ENCODE peak calls at places on chromosomes 1 and 21, in five cellular contexts. One of them, this sample, is unnamed.

GRCh38 chr1:67687649-67688048 is 2.6 kb downstream of the GADD45A start:
- DNase-seq in A549: no peak
- DNase-seq in heart left ventricle: no peak
- DNase-seq in spleen: no peak
- DNase-seq in right lobe of liver: no peak
- DNase-seq in this sample: no peak

GRCh38 chr1:115337276-115337632 is 795 bp downstream of the NGF start:
- DNase-seq in A549: no peak
- DNase-seq in heart left ventricle: no peak
- DNase-seq in spleen: no peak
- DNase-seq in right lobe of liver: no peak
- DNase-seq in this sample: no peak

GRCh38 chr1:161986328-161986727 is 37.3 kb downstream of the OLFML2B start:
- DNase-seq in A549: no peak
- DNase-seq in heart left ventricle: peak; percentile 70
- DNase-seq in spleen: no peak
- DNase-seq in right lobe of liver: no peak
- DNase-seq in this sample: no peak

GRCh38 chr1:13628218-13628617 is 44.6 kb downstream of the PDPN start:
- DNase-seq in A549: no peak
- DNase-seq in heart left ventricle: no peak
- DNase-seq in spleen: no peak
- DNase-seq in right lobe of liver: no peak
- DNase-seq in this sample: no peak

GRCh38 chr1:44696789-44697188 is 22.3 kb downstream of the ARMH1 start:
- DNase-seq in A549: no peak
- DNase-seq in heart left ventricle: no peak
- DNase-seq in spleen: peak; percentile 84
- DNase-seq in right lobe of liver: no peak
- DNase-seq in this sample: no peak

GRCh38 chr1:46131727-46132528 is 501 bp downstream of the PIK3R3 start:
- DNase-seq in A549: peak; percentile 1
- DNase-seq in heart left ventricle: no peak
- DNase-seq in spleen: peak; percentile 77
- DNase-seq in right lobe of liver: peak; percentile 39
- DNase-seq in this sample: no peak

GRCh38 chr1:24089743-24090555 is 22.0 kb downstream of the MYOM3 start:
- DNase-seq in A549: no peak
- DNase-seq in heart left ventricle: peak; percentile 79
- DNase-seq in spleen: no peak
- DNase-seq in right lobe of liver: no peak
- DNase-seq in this sample: no peak

GRCh38 chr1:248791010-248791409 is 34.7 kb downstream of the SH3BP5L start:
- DNase-seq in A549: no peak
- DNase-seq in heart left ventricle: no peak
- DNase-seq in spleen: no peak
- DNase-seq in right lobe of liver: no peak
- DNase-seq in this sample: no peak

GRCh38 chr1:210792703-210793102 is 341.2 kb downstream of the KCNH1 start:
- DNase-seq in A549: peak; percentile 58
- DNase-seq in heart left ventricle: no peak
- DNase-seq in spleen: no peak
- DNase-seq in right lobe of liver: no peak
- DNase-seq in this sample: peak; percentile 63

GRCh38 chr1:25174730-25175612 is 57.3 kb downstream of the SYF2 start:
- DNase-seq in A549: no peak
- DNase-seq in heart left ventricle: no peak
- DNase-seq in spleen: no peak
- DNase-seq in right lobe of liver: no peak
- DNase-seq in this sample: no peak

GRCh38 chr1:207887542-207887941 is 23.4 kb downstream of the CD34 start:
- DNase-seq in A549: no peak
- DNase-seq in heart left ventricle: no peak
- DNase-seq in spleen: no peak
- DNase-seq in right lobe of liver: no peak
- DNase-seq in this sample: no peak

GRCh38 chr1:1778827-1779675 is 781 bp upstream of the NADK start:
- DNase-seq in A549: no peak
- DNase-seq in heart left ventricle: peak; percentile 91
- DNase-seq in spleen: peak; percentile 99
- DNase-seq in right lobe of liver: peak; percentile 95
- DNase-seq in this sample: no peak

GRCh38 chr1:181079920-181080319 is 8.6 kb upstream of the IER5 start:
- DNase-seq in A549: no peak
- DNase-seq in heart left ventricle: no peak
- DNase-seq in spleen: no peak
- DNase-seq in right lobe of liver: no peak
- DNase-seq in this sample: no peak

GRCh38 chr21:31254131-31254530 is 89.9 kb downstream of the TIAM1 start:
- DNase-seq in A549: no peak
- DNase-seq in heart left ventricle: no peak
- DNase-seq in spleen: no peak
- DNase-seq in right lobe of liver: no peak
- DNase-seq in this sample: no peak

GRCh38 chr1:161381707-161382106 is 14.0 kb upstream of the CFAP126 start:
- DNase-seq in A549: no peak
- DNase-seq in heart left ventricle: no peak
- DNase-seq in spleen: no peak
- DNase-seq in right lobe of liver: no peak
- DNase-seq in this sample: no peak

GRCh38 chr1:56863316-56863992 is 8.9 kb downstream of the C8A start:
- DNase-seq in A549: no peak
- DNase-seq in heart left ventricle: no peak
- DNase-seq in spleen: no peak
- DNase-seq in right lobe of liver: no peak
- DNase-seq in this sample: no peak

GRCh38 chr1:44016875-44017400 is 14.3 kb downstream of the SLC6A9 start:
- DNase-seq in A549: no peak
- DNase-seq in heart left ventricle: no peak
- DNase-seq in spleen: no peak
- DNase-seq in right lobe of liver: no peak
- DNase-seq in this sample: no peak

GRCh38 chr1:211377539-211378461 is 51.2 kb downstream of the TRAF5 start:
- DNase-seq in A549: no peak
- DNase-seq in heart left ventricle: no peak
- DNase-seq in spleen: no peak
- DNase-seq in right lobe of liver: no peak
- DNase-seq in this sample: no peak

GRCh38 chr1:8817413-8818324 is at the start of gene RERE:
- DNase-seq in A549: peak; percentile 91
- DNase-seq in heart left ventricle: peak; percentile 98
- DNase-seq in spleen: peak; percentile 96
- DNase-seq in right lobe of liver: peak; percentile 95
- DNase-seq in this sample: peak; percentile 82
- TF ChIP-seq POLR2A in A549: peak; percentile 78
- TF ChIP-seq POLR2A in heart left ventricle: no peak
- TF ChIP-seq POLR2A in spleen: peak; percentile 84
- TF ChIP-seq POLR2A in right lobe of liver: peak; percentile 93
- TF ChIP-seq POLR2A in this sample: peak; percentile 82

DNA sequence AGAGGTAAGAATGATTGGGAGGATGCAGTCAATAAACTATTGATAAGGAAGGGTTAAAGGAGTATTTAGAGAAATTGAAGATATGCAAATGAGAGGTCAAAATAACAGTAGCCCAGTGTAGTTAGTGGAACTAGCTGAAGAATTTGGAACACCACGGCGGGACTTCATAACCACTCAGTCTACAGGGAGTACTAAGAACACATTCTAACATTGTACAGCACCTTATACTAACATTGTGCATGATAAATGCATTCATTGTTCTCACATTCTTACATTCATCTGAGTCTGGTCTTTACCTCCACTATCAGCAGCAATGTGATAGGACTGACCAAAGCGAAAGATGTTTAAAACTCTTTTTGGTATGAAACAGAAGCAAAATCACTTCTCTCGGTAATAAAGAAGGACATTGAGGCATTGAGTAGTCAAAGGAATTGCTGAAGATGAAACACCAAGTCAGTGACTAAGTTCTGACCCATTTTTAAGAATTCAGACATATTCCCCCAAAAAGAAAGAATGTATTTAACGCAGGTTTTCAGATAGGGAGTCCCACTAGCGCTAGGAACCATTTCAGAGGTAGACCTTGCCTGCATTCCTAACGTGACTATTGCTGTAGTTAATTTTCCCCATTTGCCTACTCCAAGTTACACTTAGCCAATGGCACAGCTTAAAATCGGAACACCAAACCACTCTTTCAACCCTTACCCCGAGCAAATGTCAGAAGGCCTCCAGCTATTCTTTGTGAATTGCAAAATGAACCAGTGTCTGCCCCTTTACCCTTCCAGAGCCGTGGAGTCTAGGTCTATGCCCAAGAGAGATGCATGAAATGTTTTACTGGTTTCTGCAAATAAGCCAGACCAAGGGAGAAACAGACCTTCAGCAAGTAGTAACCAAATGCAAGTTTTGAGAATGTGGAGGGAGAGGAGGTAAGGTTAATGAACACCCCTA is 108.8 kb upstream of the IRF2BP2 start:
- DNase-seq in A549: no peak
- DNase-seq in heart left ventricle: no peak
- DNase-seq in spleen: no peak
- DNase-seq in right lobe of liver: no peak
- DNase-seq in this sample: no peak
- TF ChIP-seq POLR2A in A549: no peak
- TF ChIP-seq POLR2A in heart left ventricle: no peak
- TF ChIP-seq POLR2A in spleen: no peak
- TF ChIP-seq POLR2A in right lobe of liver: no peak
- TF ChIP-seq POLR2A in this sample: no peak

GRCh38 chr1:21902378-21903012 is 34.6 kb downstream of the HSPG2 start:
- DNase-seq in A549: no peak
- DNase-seq in heart left ventricle: no peak
- DNase-seq in spleen: no peak
- DNase-seq in right lobe of liver: no peak
- DNase-seq in this sample: no peak
- TF ChIP-seq POLR2A in A549: no peak
- TF ChIP-seq POLR2A in heart left ventricle: no peak
- TF ChIP-seq POLR2A in spleen: no peak
- TF ChIP-seq POLR2A in right lobe of liver: no peak
- TF ChIP-seq POLR2A in this sample: no peak

GRCh38 chr1:109989656-109990653 is 5.4 kb downstream of the AHCYL1 start:
- DNase-seq in A549: no peak
- DNase-seq in heart left ventricle: no peak
- DNase-seq in spleen: no peak
- DNase-seq in right lobe of liver: no peak
- DNase-seq in this sample: no peak
- TF ChIP-seq POLR2A in A549: no peak
- TF ChIP-seq POLR2A in heart left ventricle: no peak
- TF ChIP-seq POLR2A in spleen: no peak
- TF ChIP-seq POLR2A in right lobe of liver: no peak
- TF ChIP-seq POLR2A in this sample: no peak